ENCODE peak calls at places on chromosomes 7 and 10, in eight cellular contexts. One of them, this sample, is unnamed.
A peak's percentile ranks its signal among the peaks of the same experiment; 100 is the strongest.

GRCh38 chr7:143490719-143491306 is 13.1 kb downstream of the TAS2R41 start:
- DNase-seq in ovary: no peak
- DNase-seq in HCT116: no peak
- DNase-seq in heart left ventricle: peak; percentile 38
- DNase-seq in suprapubic skin: no peak
- DNase-seq in breast epithelium: no peak
- DNase-seq in uterus: no peak
- DNase-seq in IMR-90: no peak
- DNase-seq in this sample: no peak

GRCh38 chr10:133139561-133140065 is 20.4 kb upstream of the KNDC1 start:
- DNase-seq in ovary: no peak
- DNase-seq in HCT116: no peak
- DNase-seq in heart left ventricle: peak; percentile 13
- DNase-seq in suprapubic skin: no peak
- DNase-seq in breast epithelium: no peak
- DNase-seq in uterus: no peak
- DNase-seq in IMR-90: no peak
- DNase-seq in this sample: no peak

GRCh38 chr10:34907743-34908425 is 92.8 kb upstream of the PARD3 start:
- DNase-seq in ovary: no peak
- DNase-seq in HCT116: no peak
- DNase-seq in heart left ventricle: no peak
- DNase-seq in suprapubic skin: no peak
- DNase-seq in breast epithelium: no peak
- DNase-seq in uterus: no peak
- DNase-seq in IMR-90: no peak
- DNase-seq in this sample: no peak

GRCh38 chr10:14185501-14186045 is 145.2 kb downstream of the FRMD4A start:
- DNase-seq in ovary: no peak
- DNase-seq in HCT116: peak; percentile 40
- DNase-seq in heart left ventricle: no peak
- DNase-seq in suprapubic skin: no peak
- DNase-seq in breast epithelium: no peak
- DNase-seq in uterus: no peak
- DNase-seq in IMR-90: peak; percentile 90
- DNase-seq in this sample: no peak

GRCh38 chr7:99365318-99366141 is 9.0 kb upstream of the ARPC1B start:
- DNase-seq in ovary: no peak
- DNase-seq in HCT116: no peak
- DNase-seq in heart left ventricle: peak; percentile 48
- DNase-seq in suprapubic skin: no peak
- DNase-seq in breast epithelium: no peak
- DNase-seq in uterus: no peak
- DNase-seq in IMR-90: no peak
- DNase-seq in this sample: no peak

GRCh38 chr7:19648791-19649190 is 60.0 kb downstream of the POLR1F start:
- DNase-seq in ovary: no peak
- DNase-seq in HCT116: no peak
- DNase-seq in heart left ventricle: no peak
- DNase-seq in suprapubic skin: no peak
- DNase-seq in breast epithelium: no peak
- DNase-seq in uterus: no peak
- DNase-seq in IMR-90: no peak
- DNase-seq in this sample: no peak

GRCh38 chr7:28564755-28565374 is 152.5 kb downstream of the CREB5 start:
- DNase-seq in ovary: no peak
- DNase-seq in HCT116: no peak
- DNase-seq in heart left ventricle: no peak
- DNase-seq in suprapubic skin: no peak
- DNase-seq in breast epithelium: no peak
- DNase-seq in uterus: no peak
- DNase-seq in IMR-90: peak; percentile 53
- DNase-seq in this sample: no peak

GRCh38 chr10:86651631-86652331 is 2.6 kb upstream of the OPN4 start:
- DNase-seq in ovary: no peak
- DNase-seq in HCT116: no peak
- DNase-seq in heart left ventricle: no peak
- DNase-seq in suprapubic skin: peak; percentile 44
- DNase-seq in breast epithelium: no peak
- DNase-seq in uterus: no peak
- DNase-seq in IMR-90: no peak
- DNase-seq in this sample: no peak

GRCh38 chr10:43251664-43252165 is 15.2 kb downstream of the RASGEF1A start:
- DNase-seq in ovary: peak; percentile 1
- DNase-seq in HCT116: no peak
- DNase-seq in heart left ventricle: no peak
- DNase-seq in suprapubic skin: peak; percentile 69
- DNase-seq in breast epithelium: peak; percentile 13
- DNase-seq in uterus: no peak
- DNase-seq in IMR-90: no peak
- DNase-seq in this sample: no peak

GRCh38 chr7:136183981-136184380 is 206.8 kb upstream of the MTPN start:
- DNase-seq in ovary: no peak
- DNase-seq in HCT116: no peak
- DNase-seq in heart left ventricle: no peak
- DNase-seq in suprapubic skin: no peak
- DNase-seq in breast epithelium: no peak
- DNase-seq in uterus: no peak
- DNase-seq in IMR-90: peak; percentile 10
- DNase-seq in this sample: no peak

GRCh38 chr7:116357776-116358670 is 141.5 kb upstream of the CAV2 start:
- DNase-seq in ovary: no peak
- DNase-seq in HCT116: no peak
- DNase-seq in heart left ventricle: no peak
- DNase-seq in suprapubic skin: no peak
- DNase-seq in breast epithelium: no peak
- DNase-seq in uterus: no peak
- DNase-seq in IMR-90: peak; percentile 62
- DNase-seq in this sample: no peak

GRCh38 chr10:127012769-127013152 is 107.5 kb downstream of the DOCK1 start:
- DNase-seq in ovary: no peak
- DNase-seq in HCT116: peak; percentile 18
- DNase-seq in heart left ventricle: peak; percentile 89
- DNase-seq in suprapubic skin: no peak
- DNase-seq in breast epithelium: peak; percentile 87
- DNase-seq in uterus: no peak
- DNase-seq in IMR-90: no peak
- DNase-seq in this sample: no peak

GRCh38 chr10:128325788-128326187 is 199.6 kb upstream of the MKI67 start:
- DNase-seq in ovary: no peak
- DNase-seq in HCT116: no peak
- DNase-seq in heart left ventricle: no peak
- DNase-seq in suprapubic skin: no peak
- DNase-seq in breast epithelium: no peak
- DNase-seq in uterus: no peak
- DNase-seq in IMR-90: no peak
- DNase-seq in this sample: no peak

GRCh38 chr10:16779375-16779774 is 37.8 kb downstream of the RSU1 start:
- DNase-seq in ovary: no peak
- DNase-seq in HCT116: no peak
- DNase-seq in heart left ventricle: no peak
- DNase-seq in suprapubic skin: no peak
- DNase-seq in breast epithelium: no peak
- DNase-seq in uterus: no peak
- DNase-seq in IMR-90: no peak
- DNase-seq in this sample: no peak

GRCh38 chr7:145324081-145324480 is 488.2 kb upstream of the TPK1 start:
- DNase-seq in ovary: no peak
- DNase-seq in HCT116: no peak
- DNase-seq in heart left ventricle: no peak
- DNase-seq in suprapubic skin: no peak
- DNase-seq in breast epithelium: no peak
- DNase-seq in uterus: no peak
- DNase-seq in IMR-90: no peak
- DNase-seq in this sample: no peak

GRCh38 chr10:97539523-97540200 is 32.9 kb upstream of the ANKRD2 start:
- DNase-seq in ovary: peak; percentile 74
- DNase-seq in HCT116: no peak
- DNase-seq in heart left ventricle: peak; percentile 67
- DNase-seq in suprapubic skin: no peak
- DNase-seq in breast epithelium: no peak
- DNase-seq in uterus: peak; percentile 75
- DNase-seq in IMR-90: peak; percentile 84
- DNase-seq in this sample: no peak
- TF ChIP-seq CTCF in ovary: no peak
- TF ChIP-seq CTCF in HCT116: peak; percentile 13
- TF ChIP-seq CTCF in heart left ventricle: no peak
- TF ChIP-seq CTCF in suprapubic skin: no peak
- TF ChIP-seq CTCF in breast epithelium: no peak
- TF ChIP-seq CTCF in uterus: no peak
- TF ChIP-seq CTCF in IMR-90: peak; percentile 46
- TF ChIP-seq CTCF in this sample: no peak

DNA sequence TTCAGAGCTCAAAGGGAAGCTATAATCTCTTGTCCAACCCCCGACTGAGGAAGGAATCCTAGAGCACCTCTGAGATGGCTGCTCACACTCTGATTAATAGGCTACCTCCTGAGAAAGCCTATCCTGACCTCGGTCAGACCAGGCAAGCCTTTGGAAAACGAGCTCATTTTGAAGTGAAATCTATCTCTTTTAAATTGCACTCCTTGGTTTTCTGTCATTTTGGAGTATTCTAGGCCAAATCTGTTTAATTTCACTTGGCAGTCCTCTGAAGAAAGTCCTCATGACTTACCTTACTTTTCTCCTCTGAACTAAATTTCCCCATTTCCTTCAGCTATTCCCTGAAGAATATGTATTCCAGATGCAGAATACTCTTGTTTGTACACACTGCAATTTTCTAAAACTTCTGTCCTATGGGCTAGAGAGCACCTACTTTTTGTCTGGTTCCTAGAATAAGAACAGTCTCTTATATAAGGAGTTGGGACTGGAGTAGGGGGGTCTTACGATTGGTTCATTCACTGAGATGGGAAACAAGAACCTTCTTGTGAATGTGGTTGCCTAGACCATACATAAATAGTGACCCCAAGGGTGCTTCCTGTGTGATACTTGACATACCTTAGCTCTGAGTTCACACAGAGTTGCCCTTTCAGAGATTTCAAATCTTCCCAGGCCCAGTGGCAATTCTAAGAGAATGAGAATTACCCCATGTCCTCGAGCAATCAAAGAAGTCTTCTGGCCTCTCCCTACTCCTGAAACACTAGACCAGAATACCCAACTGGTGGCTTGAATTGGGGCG is 31.9 kb upstream of the HPS1 start:
- DNase-seq in ovary: no peak
- DNase-seq in HCT116: no peak
- DNase-seq in heart left ventricle: no peak
- DNase-seq in suprapubic skin: no peak
- DNase-seq in breast epithelium: no peak
- DNase-seq in uterus: no peak
- DNase-seq in IMR-90: peak; percentile 14
- DNase-seq in this sample: no peak
- TF ChIP-seq POLR2A in ovary: no peak
- TF ChIP-seq POLR2A in HCT116: no peak
- TF ChIP-seq POLR2A in heart left ventricle: no peak
- TF ChIP-seq POLR2A in suprapubic skin: no peak
- TF ChIP-seq POLR2A in breast epithelium: no peak
- TF ChIP-seq POLR2A in uterus: no peak
- TF ChIP-seq POLR2A in IMR-90: no peak
- TF ChIP-seq POLR2A in this sample: no peak

GRCh38 chr7:921581-922333 is 32.7 kb downstream of the ADAP1 start:
- DNase-seq in ovary: peak; percentile 6
- DNase-seq in HCT116: no peak
- DNase-seq in heart left ventricle: peak; percentile 18
- DNase-seq in suprapubic skin: peak; percentile 78
- DNase-seq in breast epithelium: no peak
- DNase-seq in uterus: peak; percentile 12
- DNase-seq in IMR-90: no peak
- DNase-seq in this sample: peak; percentile 8
- H3K4me1 ChIP-seq in ovary: peaks cover 2% of the 10 kb centered on the region
- H3K4me1 ChIP-seq in HCT116: peaks cover 13% of the 10 kb centered on the region
- H3K4me1 ChIP-seq in heart left ventricle: peaks cover 10% of the 10 kb centered on the region
- H3K4me1 ChIP-seq in suprapubic skin: peaks cover 23% of the 10 kb centered on the region
- H3K4me1 ChIP-seq in breast epithelium: no peaks in the 10 kb centered on the region
- H3K4me1 ChIP-seq in uterus: peaks cover 5% of the 10 kb centered on the region
- H3K4me1 ChIP-seq in IMR-90: peaks cover 7% of the 10 kb centered on the region
- H3K4me1 ChIP-seq in this sample: peaks cover 44% of the 10 kb centered on the region

GRCh38 chr10:33009244-33010131 is 51.5 kb upstream of the ITGB1 start:
- DNase-seq in ovary: no peak
- DNase-seq in HCT116: no peak
- DNase-seq in heart left ventricle: no peak
- DNase-seq in suprapubic skin: no peak
- DNase-seq in breast epithelium: no peak
- DNase-seq in uterus: no peak
- DNase-seq in IMR-90: no peak
- DNase-seq in this sample: no peak

GRCh38 chr10:33006342-33006887 is 48.4 kb upstream of the ITGB1 start:
- DNase-seq in ovary: no peak
- DNase-seq in HCT116: no peak
- DNase-seq in heart left ventricle: no peak
- DNase-seq in suprapubic skin: no peak
- DNase-seq in breast epithelium: no peak
- DNase-seq in uterus: no peak
- DNase-seq in IMR-90: no peak
- DNase-seq in this sample: no peak

GRCh38 chr10:33010132-33011037 is 52.4 kb upstream of the ITGB1 start:
- DNase-seq in ovary: no peak
- DNase-seq in HCT116: peak; percentile 77
- DNase-seq in heart left ventricle: no peak
- DNase-seq in suprapubic skin: no peak
- DNase-seq in breast epithelium: no peak
- DNase-seq in uterus: no peak
- DNase-seq in IMR-90: peak; percentile 86
- DNase-seq in this sample: no peak

GRCh38 chr10:33005322-33006282 is 47.6 kb upstream of the ITGB1 start:
- DNase-seq in ovary: peak; percentile 63
- DNase-seq in HCT116: peak; percentile 89
- DNase-seq in heart left ventricle: peak; percentile 90
- DNase-seq in suprapubic skin: peak; percentile 88
- DNase-seq in breast epithelium: peak; percentile 82
- DNase-seq in uterus: peak; percentile 85
- DNase-seq in IMR-90: peak; percentile 98
- DNase-seq in this sample: peak; percentile 28

DNA sequence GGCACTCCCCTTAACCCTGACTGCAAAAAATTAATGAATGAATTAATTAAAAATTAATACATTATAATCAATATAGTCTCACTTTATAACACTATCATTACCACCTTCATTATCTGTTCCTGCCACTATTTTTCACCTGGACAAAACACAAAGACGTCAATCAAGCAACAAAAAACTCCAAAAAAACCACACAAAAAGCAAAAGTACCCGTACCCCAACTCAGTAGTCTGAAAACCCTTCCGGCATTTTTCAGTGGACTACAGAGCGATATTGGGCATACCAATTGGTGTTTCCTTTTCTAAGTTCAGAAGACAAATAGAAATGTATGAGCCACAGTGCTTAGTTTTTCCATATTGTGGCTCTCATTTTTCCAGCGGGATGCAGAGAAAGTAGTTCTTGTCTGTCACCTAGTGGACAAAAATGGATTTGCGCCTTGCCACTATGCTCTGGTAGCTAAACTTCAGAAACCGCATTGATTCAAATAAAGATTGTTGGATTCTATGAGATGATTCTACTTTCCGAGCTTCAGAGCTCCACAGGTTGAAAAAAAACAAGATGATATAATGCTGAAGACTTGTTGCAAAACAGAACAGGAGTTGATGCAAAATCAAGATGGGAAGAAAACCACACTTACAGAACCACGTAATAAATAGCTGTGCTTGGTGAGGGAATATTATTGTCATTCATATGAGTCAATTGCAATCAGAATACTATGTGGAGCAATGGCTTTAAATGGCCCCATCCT is 50.6 kb upstream of the ITGB1 start:
- DNase-seq in ovary: peak; percentile 21
- DNase-seq in HCT116: peak; percentile 71
- DNase-seq in heart left ventricle: no peak
- DNase-seq in suprapubic skin: no peak
- DNase-seq in breast epithelium: peak; percentile 47
- DNase-seq in uterus: peak; percentile 36
- DNase-seq in IMR-90: peak; percentile 92
- DNase-seq in this sample: peak; percentile 44
- TF ChIP-seq CTCF in ovary: peak; percentile 87
- TF ChIP-seq CTCF in HCT116: peak; percentile 99
- TF ChIP-seq CTCF in heart left ventricle: peak; percentile 99
- TF ChIP-seq CTCF in suprapubic skin: peak; percentile 97
- TF ChIP-seq CTCF in breast epithelium: peak; percentile 98
- TF ChIP-seq CTCF in uterus: peak; percentile 98
- TF ChIP-seq CTCF in IMR-90: peak; percentile 99
- TF ChIP-seq CTCF in this sample: peak; percentile 98

This sample was measured in tibial nerve.